ENCODE peak calls at places on chromosome 1, in seven cellular contexts. Q is small intestine, A is GM13977, I is type B pancreatic cell, Y is NCI-H1694, Z is ureter, U is lower leg skin. S is an unnamed sample.

GRCh38 chr1:7857951-7858350 is 5.1 kb upstream of the UTS2 start:
- DNase-seq in Q (no peak), A (no peak), I (no peak), Y (no peak), Z (no peak), U (no peak), S (no peak)

GRCh38 chr1:50368179-50369007 is 54.9 kb downstream of the DMRTA2 start:
- DNase-seq in Q (peak), A (peak), I (no peak), Y (peak), Z (peak), U (no peak), S (peak)

GRCh38 chr1:94593611-94594010 is 52.1 kb upstream of the F3 start:
- DNase-seq in Q (no peak), A (no peak), I (no peak), Y (no peak), Z (no peak), U (no peak), S (no peak)

GRCh38 chr1:36384542-36385409 is 948 bp downstream of the STK40 start:
- DNase-seq in Q (peak), A (no peak), I (no peak), Y (no peak), Z (peak), U (peak), S (no peak)

GRCh38 chr1:79151006-79151796 is 144.7 kb upstream of the ADGRL4 start:
- DNase-seq in Q (no peak), A (no peak), I (no peak), Y (no peak), Z (no peak), U (no peak), S (no peak)

GRCh38 chr1:220001095-220001501 is 45.2 kb downstream of the EPRS1 start:
- DNase-seq in Q (no peak), A (no peak), I (no peak), Y (no peak), Z (no peak), U (no peak), S (no peak)

GRCh38 chr1:13760340-13760739 is 60.4 kb downstream of the PRDM2 start:
- DNase-seq in Q (no peak), A (no peak), I (no peak), Y (no peak), Z (no peak), U (no peak), S (no peak)

GRCh38 chr1:88935522-88936222 is 44.3 kb upstream of the GTF2B start:
- DNase-seq in Q (peak), A (peak), I (no peak), Y (peak), Z (no peak), U (no peak), S (peak)

GRCh38 chr1:101088431-101088830 is 62.8 kb upstream of the DPH5 start:
- DNase-seq in Q (no peak), A (no peak), I (no peak), Y (no peak), Z (no peak), U (no peak), S (no peak)

GRCh38 chr1:29145739-29146437 is 22.2 kb upstream of the TMEM200B start:
- DNase-seq in Q (peak), A (no peak), I (no peak), Y (no peak), Z (no peak), U (peak), S (no peak)

GRCh38 chr1:180270767-180271639 is 40.9 kb downstream of the LHX4 start:
- DNase-seq in Q (peak), A (no peak), I (no peak), Y (no peak), Z (no peak), U (peak), S (no peak)

GRCh38 chr1:41122851-41123518 is 101.5 kb upstream of the SLFNL1 start:
- DNase-seq in Q (peak), A (no peak), I (no peak), Y (peak), Z (no peak), U (no peak), S (peak)

GRCh38 chr1:85894651-85895050 is 186.4 kb upstream of the ZNHIT6 start:
- DNase-seq in Q (no peak), A (peak), I (no peak), Y (peak), Z (no peak), U (no peak), S (peak)

GRCh38 chr1:107048255-107048654 is 8.2 kb upstream of the PRMT6 start:
- DNase-seq in Q (no peak), A (no peak), I (no peak), Y (no peak), Z (no peak), U (no peak), S (no peak)